ENCODE peak calls at places on chromosome 6, in nine cellular contexts. One of them, this sample, is unnamed.

GRCh38 chr6:113813207-113813606 is 43.9 kb upstream of the MARCKS start:
- DNase-seq in IMR-90: peak; percentile 86
- DNase-seq in left lung: no peak
- DNase-seq in kidney: no peak
- DNase-seq in aorta: no peak
- DNase-seq in effector memory CD4-positive, alpha-beta T cell: no peak
- DNase-seq in right lobe of liver: no peak
- DNase-seq in ovary: no peak
- DNase-seq in pancreas: no peak
- DNase-seq in this sample: no peak

GRCh38 chr6:138509371-138509770 is 10.1 kb upstream of the NHSL1 start:
- DNase-seq in IMR-90: peak; percentile 52
- DNase-seq in left lung: no peak
- DNase-seq in kidney: no peak
- DNase-seq in aorta: peak; percentile 47
- DNase-seq in effector memory CD4-positive, alpha-beta T cell: peak; percentile 18
- DNase-seq in right lobe of liver: no peak
- DNase-seq in ovary: no peak
- DNase-seq in pancreas: peak; percentile 61
- DNase-seq in this sample: peak; percentile 28

GRCh38 chr6:119749341-119749740 is 399.8 kb upstream of the MAN1A1 start:
- DNase-seq in IMR-90: no peak
- DNase-seq in left lung: no peak
- DNase-seq in kidney: no peak
- DNase-seq in aorta: no peak
- DNase-seq in effector memory CD4-positive, alpha-beta T cell: no peak
- DNase-seq in right lobe of liver: no peak
- DNase-seq in ovary: no peak
- DNase-seq in pancreas: no peak
- DNase-seq in this sample: no peak

GRCh38 chr6:145349950-145350510 is 385.3 kb downstream of the EPM2A start:
- DNase-seq in IMR-90: no peak
- DNase-seq in left lung: no peak
- DNase-seq in kidney: no peak
- DNase-seq in aorta: no peak
- DNase-seq in effector memory CD4-positive, alpha-beta T cell: no peak
- DNase-seq in right lobe of liver: no peak
- DNase-seq in ovary: no peak
- DNase-seq in pancreas: no peak
- DNase-seq in this sample: no peak

GRCh38 chr6:142357879-142358278 is 56.1 kb downstream of the ADGRG6 start:
- DNase-seq in IMR-90: peak; percentile 71
- DNase-seq in left lung: no peak
- DNase-seq in kidney: no peak
- DNase-seq in aorta: no peak
- DNase-seq in effector memory CD4-positive, alpha-beta T cell: no peak
- DNase-seq in right lobe of liver: no peak
- DNase-seq in ovary: no peak
- DNase-seq in pancreas: no peak
- DNase-seq in this sample: no peak

GRCh38 chr6:170024940-170025339 is 265.9 kb downstream of the DLL1 start:
- DNase-seq in IMR-90: peak; percentile 58
- DNase-seq in left lung: peak; percentile 38
- DNase-seq in kidney: no peak
- DNase-seq in aorta: peak; percentile 29
- DNase-seq in effector memory CD4-positive, alpha-beta T cell: no peak
- DNase-seq in right lobe of liver: no peak
- DNase-seq in ovary: peak; percentile 68
- DNase-seq in pancreas: no peak
- DNase-seq in this sample: peak; percentile 40

GRCh38 chr6:29967379-29968010 is 25.2 kb downstream of the HLA-A start:
- DNase-seq in IMR-90: no peak
- DNase-seq in left lung: peak; percentile 65
- DNase-seq in kidney: no peak
- DNase-seq in aorta: no peak
- DNase-seq in effector memory CD4-positive, alpha-beta T cell: no peak
- DNase-seq in right lobe of liver: no peak
- DNase-seq in ovary: no peak
- DNase-seq in pancreas: peak; percentile 82
- DNase-seq in this sample: no peak

GRCh38 chr6:41654433-41655020 is 16.3 kb downstream of the MDFI start:
- DNase-seq in IMR-90: no peak
- DNase-seq in left lung: no peak
- DNase-seq in kidney: peak; percentile 60
- DNase-seq in aorta: peak; percentile 32
- DNase-seq in effector memory CD4-positive, alpha-beta T cell: no peak
- DNase-seq in right lobe of liver: no peak
- DNase-seq in ovary: no peak
- DNase-seq in pancreas: no peak
- DNase-seq in this sample: no peak

GRCh38 chr6:25088513-25088912 is 152.8 kb upstream of the RIPOR2 start:
- DNase-seq in IMR-90: peak; percentile 28
- DNase-seq in left lung: no peak
- DNase-seq in kidney: no peak
- DNase-seq in aorta: no peak
- DNase-seq in effector memory CD4-positive, alpha-beta T cell: no peak
- DNase-seq in right lobe of liver: no peak
- DNase-seq in ovary: no peak
- DNase-seq in pancreas: no peak
- DNase-seq in this sample: no peak

GRCh38 chr6:137792160-137793033 is 74.7 kb upstream of the TNFAIP3 start:
- DNase-seq in IMR-90: no peak
- DNase-seq in left lung: no peak
- DNase-seq in kidney: no peak
- DNase-seq in aorta: no peak
- DNase-seq in effector memory CD4-positive, alpha-beta T cell: no peak
- DNase-seq in right lobe of liver: no peak
- DNase-seq in ovary: no peak
- DNase-seq in pancreas: no peak
- DNase-seq in this sample: no peak

GRCh38 chr6:152532556-152533422 is 104.4 kb downstream of the SYNE1 start:
- DNase-seq in IMR-90: no peak
- DNase-seq in left lung: no peak
- DNase-seq in kidney: no peak
- DNase-seq in aorta: no peak
- DNase-seq in effector memory CD4-positive, alpha-beta T cell: no peak
- DNase-seq in right lobe of liver: no peak
- DNase-seq in ovary: no peak
- DNase-seq in pancreas: no peak
- DNase-seq in this sample: no peak

GRCh38 chr6:42177514-42178364 is 4.6 kb downstream of the GUCA1A start:
- DNase-seq in IMR-90: no peak
- DNase-seq in left lung: no peak
- DNase-seq in kidney: no peak
- DNase-seq in aorta: no peak
- DNase-seq in effector memory CD4-positive, alpha-beta T cell: no peak
- DNase-seq in right lobe of liver: no peak
- DNase-seq in ovary: no peak
- DNase-seq in pancreas: no peak
- DNase-seq in this sample: no peak

GRCh38 chr6:150006961-150007464 is 18.3 kb downstream of the RAET1L start:
- DNase-seq in IMR-90: peak; percentile 13
- DNase-seq in left lung: no peak
- DNase-seq in kidney: no peak
- DNase-seq in aorta: no peak
- DNase-seq in effector memory CD4-positive, alpha-beta T cell: no peak
- DNase-seq in right lobe of liver: no peak
- DNase-seq in ovary: no peak
- DNase-seq in pancreas: no peak
- DNase-seq in this sample: no peak

GRCh38 chr6:163415620-163416379 is 1.3 kb downstream of the QKI start:
- DNase-seq in IMR-90: peak; percentile 52
- DNase-seq in left lung: peak; percentile 81
- DNase-seq in kidney: peak; percentile 82
- DNase-seq in aorta: peak; percentile 73
- DNase-seq in effector memory CD4-positive, alpha-beta T cell: peak; percentile 5
- DNase-seq in right lobe of liver: peak; percentile 68
- DNase-seq in ovary: peak; percentile 49
- DNase-seq in pancreas: peak; percentile 53
- DNase-seq in this sample: peak; percentile 58

GRCh38 chr6:40674170-40674569 is 87.0 kb upstream of the LRFN2 start:
- DNase-seq in IMR-90: no peak
- DNase-seq in left lung: no peak
- DNase-seq in kidney: no peak
- DNase-seq in aorta: no peak
- DNase-seq in effector memory CD4-positive, alpha-beta T cell: no peak
- DNase-seq in right lobe of liver: no peak
- DNase-seq in ovary: no peak
- DNase-seq in pancreas: no peak
- DNase-seq in this sample: no peak

GRCh38 chr6:166927240-166927941 is 29.0 kb downstream of the RNASET2 start:
- DNase-seq in IMR-90: no peak
- DNase-seq in left lung: no peak
- DNase-seq in kidney: no peak
- DNase-seq in aorta: no peak
- DNase-seq in effector memory CD4-positive, alpha-beta T cell: no peak
- DNase-seq in right lobe of liver: no peak
- DNase-seq in ovary: no peak
- DNase-seq in pancreas: no peak
- DNase-seq in this sample: no peak

DNA sequence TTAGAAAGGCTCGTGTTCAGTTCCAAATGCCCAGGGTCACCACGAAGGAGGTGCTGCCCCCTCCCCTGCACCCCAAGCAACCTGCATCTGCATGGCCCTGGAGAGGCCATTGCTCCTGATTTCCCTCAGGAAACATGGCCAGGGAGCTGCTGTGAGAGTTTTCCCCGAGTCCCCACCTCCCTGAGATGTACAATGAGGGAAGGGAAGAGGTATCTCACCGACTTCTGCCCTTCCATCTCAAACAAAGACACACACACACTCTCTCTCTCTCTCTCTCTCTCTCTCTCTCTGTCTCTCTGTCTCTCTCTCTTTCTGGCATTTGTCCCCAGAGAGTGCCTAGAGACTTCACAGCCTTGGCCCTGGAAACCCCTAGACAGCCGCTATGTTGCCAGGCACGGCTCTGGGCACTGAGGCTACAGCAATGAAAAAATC is 120.4 kb downstream of the MRPL14 start:
- DNase-seq in IMR-90: no peak
- DNase-seq in left lung: peak; percentile 15
- DNase-seq in kidney: no peak
- DNase-seq in aorta: no peak
- DNase-seq in effector memory CD4-positive, alpha-beta T cell: no peak
- DNase-seq in right lobe of liver: peak; percentile 20
- DNase-seq in ovary: no peak
- DNase-seq in pancreas: no peak
- DNase-seq in this sample: no peak
- H3K4me1 ChIP-seq in IMR-90: peaks cover 44% of the 10 kb centered on the region
- H3K4me1 ChIP-seq in left lung: peaks cover 34% of the 10 kb centered on the region
- H3K4me1 ChIP-seq in kidney: peaks cover 17% of the 10 kb centered on the region
- H3K4me1 ChIP-seq in aorta: no peaks in the 10 kb centered on the region
- H3K4me1 ChIP-seq in effector memory CD4-positive, alpha-beta T cell: peaks cover 14% of the 10 kb centered on the region
- H3K4me1 ChIP-seq in right lobe of liver: no peaks in the 10 kb centered on the region
- H3K4me1 ChIP-seq in ovary: peaks cover 2% of the 10 kb centered on the region
- H3K4me1 ChIP-seq in pancreas: no peaks in the 10 kb centered on the region
- H3K4me1 ChIP-seq in this sample: peaks cover 68% of the 10 kb centered on the region

GRCh38 chr6:89160693-89161092 is 14.8 kb downstream of the PM20D2 start:
- DNase-seq in IMR-90: no peak
- DNase-seq in left lung: no peak
- DNase-seq in kidney: no peak
- DNase-seq in aorta: no peak
- DNase-seq in effector memory CD4-positive, alpha-beta T cell: no peak
- DNase-seq in right lobe of liver: no peak
- DNase-seq in ovary: no peak
- DNase-seq in pancreas: no peak
- DNase-seq in this sample: no peak
- H3K27ac ChIP-seq in IMR-90: no peak overlapping the region
- H3K27ac ChIP-seq in left lung: no peak overlapping the region
- H3K27ac ChIP-seq in kidney: peak overlapping the region; percentile 71
- H3K27ac ChIP-seq in aorta: peak overlapping the region; percentile 99
- H3K27ac ChIP-seq in effector memory CD4-positive, alpha-beta T cell: no peak overlapping the region
- H3K27ac ChIP-seq in right lobe of liver: no peak overlapping the region
- H3K27ac ChIP-seq in ovary: no peak overlapping the region
- H3K27ac ChIP-seq in pancreas: no peak overlapping the region
- H3K27ac ChIP-seq in this sample: peak overlapping the region; percentile 82

GRCh38 chr6:6742535-6742934 is 154.0 kb downstream of the LY86 start:
- DNase-seq in IMR-90: no peak
- DNase-seq in left lung: no peak
- DNase-seq in kidney: no peak
- DNase-seq in aorta: no peak
- DNase-seq in effector memory CD4-positive, alpha-beta T cell: no peak
- DNase-seq in right lobe of liver: no peak
- DNase-seq in ovary: no peak
- DNase-seq in pancreas: no peak
- DNase-seq in this sample: no peak

GRCh38 chr6:6746970-6747338 is 158.4 kb downstream of the LY86 start:
- DNase-seq in IMR-90: no peak
- DNase-seq in left lung: no peak
- DNase-seq in kidney: no peak
- DNase-seq in aorta: no peak
- DNase-seq in effector memory CD4-positive, alpha-beta T cell: no peak
- DNase-seq in right lobe of liver: no peak
- DNase-seq in ovary: no peak
- DNase-seq in pancreas: no peak
- DNase-seq in this sample: no peak

GRCh38 chr6:6746334-6746969 is 157.9 kb downstream of the LY86 start:
- DNase-seq in IMR-90: peak; percentile 67
- DNase-seq in left lung: no peak
- DNase-seq in kidney: no peak
- DNase-seq in aorta: no peak
- DNase-seq in effector memory CD4-positive, alpha-beta T cell: no peak
- DNase-seq in right lobe of liver: no peak
- DNase-seq in ovary: no peak
- DNase-seq in pancreas: no peak
- DNase-seq in this sample: peak; percentile 39

GRCh38 chr6:6747371-6747770 is 158.9 kb downstream of the LY86 start:
- DNase-seq in IMR-90: no peak
- DNase-seq in left lung: no peak
- DNase-seq in kidney: no peak
- DNase-seq in aorta: no peak
- DNase-seq in effector memory CD4-positive, alpha-beta T cell: no peak
- DNase-seq in right lobe of liver: no peak
- DNase-seq in ovary: no peak
- DNase-seq in pancreas: no peak
- DNase-seq in this sample: no peak

DNA sequence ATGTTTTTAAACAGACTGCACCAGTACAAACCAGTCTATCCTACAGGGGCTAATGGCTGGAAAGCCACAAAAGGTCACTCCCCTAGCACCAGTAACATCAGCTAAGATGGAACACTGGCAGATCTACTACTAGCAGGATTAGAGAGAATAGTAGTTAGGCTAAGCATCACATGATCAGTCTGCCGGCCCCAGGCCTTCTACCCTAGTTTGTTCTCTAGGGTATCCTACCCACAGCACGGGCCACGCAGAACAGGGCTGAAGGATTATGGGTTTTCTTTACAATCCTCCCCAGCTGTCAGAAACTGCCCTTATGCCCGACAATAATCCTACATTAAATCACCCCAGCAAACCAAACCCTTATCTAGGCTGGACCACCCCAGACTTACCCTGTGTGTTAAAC is 156.0 kb downstream of the LY86 start:
- DNase-seq in IMR-90: no peak
- DNase-seq in left lung: no peak
- DNase-seq in kidney: no peak
- DNase-seq in aorta: no peak
- DNase-seq in effector memory CD4-positive, alpha-beta T cell: no peak
- DNase-seq in right lobe of liver: no peak
- DNase-seq in ovary: no peak
- DNase-seq in pancreas: no peak
- DNase-seq in this sample: no peak
- H3K4me1 ChIP-seq in IMR-90: peaks cover 5% of the 10 kb centered on the region
- H3K4me1 ChIP-seq in left lung: peaks cover 13% of the 10 kb centered on the region
- H3K4me1 ChIP-seq in kidney: peaks cover 2% of the 10 kb centered on the region
- H3K4me1 ChIP-seq in aorta: no peaks in the 10 kb centered on the region
- H3K4me1 ChIP-seq in effector memory CD4-positive, alpha-beta T cell: no peaks in the 10 kb centered on the region
- H3K4me1 ChIP-seq in right lobe of liver: peaks cover 7% of the 10 kb centered on the region
- H3K4me1 ChIP-seq in ovary: peaks cover 7% of the 10 kb centered on the region
- H3K4me1 ChIP-seq in pancreas: peaks cover 10% of the 10 kb centered on the region
- H3K4me1 ChIP-seq in this sample: peaks cover 61% of the 10 kb centered on the region

GRCh38 chr6:32615885-32616532 is 21.2 kb upstream of the HLA-DQA1 start:
- DNase-seq in IMR-90: no peak
- DNase-seq in left lung: no peak
- DNase-seq in kidney: no peak
- DNase-seq in aorta: no peak
- DNase-seq in effector memory CD4-positive, alpha-beta T cell: no peak
- DNase-seq in right lobe of liver: no peak
- DNase-seq in ovary: no peak
- DNase-seq in pancreas: no peak
- DNase-seq in this sample: no peak
- H3K27ac ChIP-seq in IMR-90: no peak overlapping the region
- H3K27ac ChIP-seq in left lung: no peak overlapping the region
- H3K27ac ChIP-seq in kidney: no peak overlapping the region
- H3K27ac ChIP-seq in aorta: no peak overlapping the region
- H3K27ac ChIP-seq in effector memory CD4-positive, alpha-beta T cell: no peak overlapping the region
- H3K27ac ChIP-seq in right lobe of liver: no peak overlapping the region
- H3K27ac ChIP-seq in ovary: no peak overlapping the region
- H3K27ac ChIP-seq in pancreas: no peak overlapping the region
- H3K27ac ChIP-seq in this sample: no peak overlapping the region